ENCODE peak calls at places on chromosomes 2 and 18, in five cellular contexts. N, Y, B, S and V are unnamed samples.

GRCh38 chr18:58221060-58221725 is 177.2 kb downstream of the NEDD4L start:
- DNase-seq in N (peak), Y (no peak), B (no peak), S (no peak), V (no peak)

GRCh38 chr18:62420513-62421209 is 95.6 kb downstream of the TNFRSF11A start:
- DNase-seq in N (peak), Y (peak), B (peak), S (no peak), V (peak)

GRCh38 chr2:126880825-126881224 is 17.9 kb upstream of the TEX51 start:
- DNase-seq in N (no peak), Y (no peak), B (no peak), S (no peak), V (no peak)

GRCh38 chr2:209422191-209422754 is 1.6 kb upstream of the MAP2 start:
- DNase-seq in N (peak), Y (no peak), B (no peak), S (no peak), V (no peak)

GRCh38 chr18:56743115-56743514 is 92.0 kb downstream of the WDR7 start:
- DNase-seq in N (no peak), Y (no peak), B (no peak), S (no peak), V (no peak)

GRCh38 chr2:185245806-185246205 is 492.8 kb upstream of the FSIP2 start:
- DNase-seq in N (no peak), Y (no peak), B (no peak), S (no peak), V (no peak)

GRCh38 chr18:10687161-10687925 is 161.5 kb downstream of the NAPG start:
- DNase-seq in N (peak), Y (no peak), B (no peak), S (no peak), V (no peak)

GRCh38 chr2:130832296-130832940 is 4.3 kb upstream of the ARHGEF4 start:
- DNase-seq in N (no peak), Y (no peak), B (no peak), S (no peak), V (no peak)

GRCh38 chr2:27125104-27125503 is 1.5 kb downstream of the ABHD1 start:
- DNase-seq in N (no peak), Y (no peak), B (no peak), S (no peak), V (no peak)

GRCh38 chr2:119198267-119198840 is 25.3 kb upstream of the STEAP3 start:
- DNase-seq in N (no peak), Y (no peak), B (no peak), S (no peak), V (no peak)

GRCh38 chr2:173214213-173214612 is 138.6 kb downstream of the MAP3K20 start:
- DNase-seq in N (peak), Y (no peak), B (no peak), S (no peak), V (no peak)

GRCh38 chr2:3728104-3729054 is 25.0 kb downstream of the DCDC2C start:
- DNase-seq in N (peak), Y (no peak), B (no peak), S (no peak), V (peak)

GRCh38 chr2:222900354-222900753 is 39.5 kb downstream of the ACSL3 start:
- DNase-seq in N (no peak), Y (no peak), B (no peak), S (no peak), V (no peak)

GRCh38 chr18:435940-436339 is 64.6 kb downstream of the COLEC12 start:
- DNase-seq in N (no peak), Y (no peak), B (no peak), S (no peak), V (no peak)

GRCh38 chr2:71608034-71608433 is 154.7 kb downstream of the DYSF start:
- DNase-seq in N (no peak), Y (no peak), B (no peak), S (peak), V (no peak)

GRCh38 chr2:105114551-105114950 is 76.7 kb downstream of the MRPS9 start:
- DNase-seq in N (peak), Y (no peak), B (no peak), S (no peak), V (peak)

GRCh38 chr2:85409719-85410583 is at the start of gene CAPG:
- DNase-seq in N (peak), Y (peak), B (no peak), S (peak), V (peak)

GRCh38 chr2:231433990-231434389 is 30.3 kb downstream of the NCL start:
- DNase-seq in N (no peak), Y (no peak), B (no peak), S (no peak), V (no peak)

GRCh38 chr18:79522451-79523220 is 126.9 kb downstream of the NFATC1 start:
- DNase-seq in N (no peak), Y (peak), B (peak), S (peak), V (no peak)

GRCh38 chr18:24071029-24071428 is 56.5 kb downstream of the TTC39C start:
- DNase-seq in N (no peak), Y (no peak), B (no peak), S (no peak), V (no peak)

GRCh38 chr2:27583390-27583915 is 611 bp downstream of the ZNF512 start:
- DNase-seq in N (no peak), Y (no peak), B (no peak), S (no peak), V (no peak)

GRCh38 chr18:56257215-56257614 is 381.2 kb downstream of the TXNL1 start:
- DNase-seq in N (peak), Y (no peak), B (no peak), S (no peak), V (no peak)

GRCh38 chr2:55159037-55159651 is 72.9 kb downstream of the CLHC1 start:
- DNase-seq in N (no peak), Y (no peak), B (no peak), S (peak), V (peak)

DNA sequence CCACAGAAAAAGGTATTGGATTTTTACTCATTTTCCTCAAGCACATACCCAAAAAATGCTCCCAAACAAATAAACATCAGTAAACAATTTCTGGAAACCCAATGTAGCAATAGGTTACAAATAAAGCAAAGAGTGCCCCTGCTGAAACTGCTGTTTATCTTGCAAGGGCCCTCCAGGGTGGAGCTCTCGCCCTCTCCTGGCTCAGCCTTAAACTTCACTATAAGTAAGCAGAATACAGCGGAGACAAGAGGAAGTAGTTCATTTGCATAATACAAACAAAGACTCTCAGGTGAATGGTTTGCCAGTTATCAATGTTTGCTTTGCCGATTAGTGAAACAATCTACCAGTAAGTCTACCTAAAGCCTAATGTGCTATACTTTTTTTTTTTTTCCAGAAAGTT is 437.6 kb downstream of the DLGAP1 start:
- DNase-seq in N (no peak), Y (peak), B (no peak), S (no peak), V (peak)
- TF ChIP-seq CTCF in N (peak), Y (no peak), B (no peak), S (no peak), V (no peak)

GRCh38 chr18:75895135-75895534 is 467.6 kb upstream of the SMIM21 start:
- DNase-seq in N (no peak), Y (no peak), B (no peak), S (no peak), V (no peak)
- TF ChIP-seq CTCF in N (no peak), Y (no peak), B (no peak), S (no peak), V (no peak)

DNA sequence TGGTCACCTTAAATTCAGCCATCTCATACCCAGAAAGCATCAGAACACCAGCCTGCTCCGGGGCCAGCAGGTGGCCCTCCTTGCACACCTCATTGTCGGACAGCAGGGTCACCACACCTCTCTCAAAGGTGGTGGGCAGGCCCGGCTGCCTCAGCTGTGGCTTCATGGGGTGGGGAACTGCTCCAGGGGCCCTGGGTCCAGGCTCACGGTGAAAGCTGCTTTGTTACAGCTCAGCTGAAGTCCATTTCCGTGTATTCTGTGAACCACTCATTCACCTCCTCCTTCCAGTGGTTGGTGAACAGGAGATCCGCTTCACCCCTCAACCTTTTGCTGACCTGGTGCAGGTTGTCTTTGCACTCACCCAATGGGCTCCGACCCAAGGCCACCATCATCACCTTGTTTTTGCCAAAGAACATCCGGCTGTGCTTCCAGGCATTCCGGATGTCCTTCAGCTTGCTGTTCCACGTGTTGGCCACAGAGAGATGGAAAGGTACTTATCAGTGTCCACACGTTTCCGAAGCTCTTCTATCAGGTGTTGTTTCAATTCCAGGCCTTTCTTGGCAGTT is 78.6 kb upstream of the LDLRAD4 start:
- DNase-seq in N (no peak), Y (peak), B (no peak), S (no peak), V (no peak)
- TF ChIP-seq CTCF in N (no peak), Y (no peak), B (no peak), S (no peak), V (no peak)

DNA sequence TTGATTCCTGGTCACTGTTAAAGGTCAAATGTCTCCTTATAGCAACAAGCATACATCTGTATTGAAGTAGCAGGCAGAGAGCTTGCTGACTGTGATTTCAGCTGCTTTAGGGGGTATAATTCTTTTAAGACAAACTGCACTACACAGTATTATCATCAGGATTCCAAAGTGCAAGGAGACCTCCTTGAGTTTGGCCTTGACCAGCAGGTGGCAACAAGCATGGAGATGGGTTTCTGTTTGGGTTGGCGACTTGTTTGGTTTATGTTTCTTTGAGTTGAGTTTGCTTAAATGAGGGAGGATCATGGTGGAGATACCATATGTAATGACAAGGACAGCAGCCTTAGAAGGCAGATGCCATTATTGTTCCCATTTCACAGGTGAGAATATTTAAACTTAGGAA is 681.0 kb upstream of the ID2 start:
- DNase-seq in N (no peak), Y (no peak), B (no peak), S (no peak), V (no peak)
- TF ChIP-seq CTCF in N (no peak), Y (no peak), B (no peak), S (peak), V (no peak)

DNA sequence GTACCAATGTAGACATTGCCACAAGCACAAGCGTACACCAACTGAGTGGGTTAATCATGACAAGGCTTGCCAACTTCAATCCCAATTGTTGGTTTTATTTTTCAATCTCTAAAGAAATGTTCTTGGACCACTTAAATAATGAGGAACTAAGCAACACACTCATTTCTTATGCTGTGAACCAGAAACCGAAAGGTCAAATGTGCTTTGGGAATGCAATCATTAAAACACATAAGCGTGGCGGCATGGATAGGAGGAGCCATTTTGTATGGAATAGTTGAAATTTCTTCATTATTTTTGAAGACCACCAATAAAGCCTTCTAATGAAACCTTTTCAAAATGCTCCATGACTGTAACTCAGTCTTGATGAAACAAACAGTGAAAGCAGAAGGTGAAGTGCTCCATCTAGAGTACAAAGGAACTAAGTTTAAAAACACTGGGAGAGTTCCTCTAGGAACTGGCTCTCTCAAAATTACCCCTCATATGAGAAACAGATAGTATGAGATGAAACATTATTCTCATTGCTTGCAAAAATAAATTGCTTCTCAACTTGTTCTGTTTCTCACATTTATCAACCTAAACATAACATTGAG is 113.2 kb upstream of the CHST9 start:
- DNase-seq in N (peak), Y (no peak), B (no peak), S (no peak), V (no peak)
- TF ChIP-seq CTCF in N (peak), Y (no peak), B (no peak), S (no peak), V (no peak)

GRCh38 chr2:47539228-47539627 is 136.3 kb downstream of the MSH2 start:
- DNase-seq in N (no peak), Y (no peak), B (no peak), S (no peak), V (no peak)
- TF ChIP-seq CTCF in N (peak), Y (no peak), B (no peak), S (peak), V (no peak)

GRCh38 chr2:181891966-181892794 is 650 bp downstream of the ITPRID2 start:
- DNase-seq in N (peak), Y (peak), B (peak), S (peak), V (peak)
- TF ChIP-seq CTCF in N (peak), Y (peak), B (peak), S (peak), V (no peak)

GRCh38 chr2:25043241-25043867 is 1.5 kb downstream of the EFR3B start:
- DNase-seq in N (no peak), Y (peak), B (peak), S (no peak), V (peak)

GRCh38 chr2:25044011-25044410 is 2.1 kb downstream of the EFR3B start:
- DNase-seq in N (no peak), Y (no peak), B (no peak), S (no peak), V (no peak)

GRCh38 chr2:25041307-25041927 is 459 bp upstream of the EFR3B start:
- DNase-seq in N (peak), Y (peak), B (peak), S (peak), V (peak)

GRCh38 chr2:25042321-25043240 is 705 bp downstream of the EFR3B start:
- DNase-seq in N (no peak), Y (peak), B (no peak), S (peak), V (peak)

DNA sequence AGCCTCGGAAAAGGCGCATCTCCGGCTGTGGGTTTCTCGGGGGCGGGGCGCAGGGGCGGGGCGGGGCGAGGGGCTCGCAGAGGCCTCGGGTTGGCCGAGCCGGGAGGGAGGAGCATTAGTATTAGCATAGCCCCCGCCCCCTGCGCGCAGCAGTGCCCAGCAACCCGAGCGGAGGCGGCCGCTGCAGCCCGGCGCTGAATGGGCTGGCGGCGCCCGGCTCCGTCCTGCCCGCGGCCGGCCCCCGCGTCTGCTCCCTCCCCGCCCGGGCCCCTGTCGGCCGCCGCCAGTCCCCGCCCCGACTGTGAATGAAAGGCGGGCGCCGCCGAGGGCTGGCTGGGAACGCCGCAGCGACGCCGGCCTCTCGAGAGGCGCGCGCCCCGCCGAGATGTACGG is at the start of gene EFR3B:
- DNase-seq in N (peak), Y (peak), B (peak), S (peak), V (peak)
- TF ChIP-seq CTCF in N (no peak), Y (no peak), B (no peak), S (no peak), V (no peak)